ENCODE peak calls at places on chromosome 12, in four cellular contexts. One of them, this sample, is unnamed.
A peak's percentile ranks its signal among the peaks of the same experiment; 100 is the strongest.

GRCh38 chr12:77352941-77353340 is 287.6 kb upstream of the E2F7 start:
- DNase-seq in hepatocyte: no peak
- DNase-seq in HCT116: no peak
- DNase-seq in SK-N-SH: no peak
- DNase-seq in this sample: no peak

GRCh38 chr12:59164226-59164625 is 243.9 kb upstream of the LRIG3 start:
- DNase-seq in HCT116: no peak
- DNase-seq in hepatocyte: no peak
- DNase-seq in SK-N-SH: no peak
- DNase-seq in this sample: no peak

GRCh38 chr12:52828156-52829090 is 5.7 kb downstream of the KRT79 start:
- DNase-seq in SK-N-SH: no peak
- DNase-seq in HCT116: no peak
- DNase-seq in hepatocyte: no peak
- DNase-seq in this sample: no peak

GRCh38 chr12:29241821-29242591 is 92.9 kb downstream of the FAR2 start:
- DNase-seq in HCT116: peak; percentile 49
- DNase-seq in hepatocyte: peak; percentile 69
- DNase-seq in SK-N-SH: peak; percentile 24
- DNase-seq in this sample: no peak

GRCh38 chr12:52879394-52880351 is 25.2 kb downstream of the KRT8 start:
- DNase-seq in SK-N-SH: peak; percentile 88
- DNase-seq in HCT116: peak; percentile 86
- DNase-seq in hepatocyte: peak; percentile 95
- DNase-seq in this sample: peak; percentile 90

GRCh38 chr12:124463341-124463861 is 104.0 kb downstream of the NCOR2 start:
- DNase-seq in HCT116: no peak
- DNase-seq in SK-N-SH: no peak
- DNase-seq in hepatocyte: peak; percentile 43
- DNase-seq in this sample: no peak

GRCh38 chr12:6204533-6205143 is 4.4 kb downstream of the CD9 start:
- DNase-seq in HCT116: no peak
- DNase-seq in SK-N-SH: no peak
- DNase-seq in hepatocyte: no peak
- DNase-seq in this sample: no peak

GRCh38 chr12:100827901-100828520 is 33.4 kb downstream of the ANO4 start:
- DNase-seq in HCT116: peak; percentile 23
- DNase-seq in hepatocyte: peak; percentile 49
- DNase-seq in SK-N-SH: peak; percentile 10
- DNase-seq in this sample: peak; percentile 84

GRCh38 chr12:41564816-41565215 is 376.7 kb downstream of the PDZRN4 start:
- DNase-seq in hepatocyte: no peak
- DNase-seq in HCT116: no peak
- DNase-seq in SK-N-SH: no peak
- DNase-seq in this sample: no peak

GRCh38 chr12:124464830-124465229 is 102.6 kb downstream of the NCOR2 start:
- DNase-seq in SK-N-SH: no peak
- DNase-seq in HCT116: no peak
- DNase-seq in hepatocyte: no peak
- DNase-seq in this sample: peak; percentile 53

GRCh38 chr12:45232146-45232731 is 16.3 kb downstream of the ANO6 start:
- DNase-seq in HCT116: no peak
- DNase-seq in hepatocyte: no peak
- DNase-seq in SK-N-SH: no peak
- DNase-seq in this sample: no peak

GRCh38 chr12:48165089-48166031 is 8.0 kb upstream of the ASB8 start:
- DNase-seq in HCT116: peak; percentile 57
- DNase-seq in hepatocyte: peak; percentile 79
- DNase-seq in SK-N-SH: peak; percentile 67
- DNase-seq in this sample: peak; percentile 89

GRCh38 chr12:102063066-102063465 is 1.3 kb upstream of the WASHC3 start:
- DNase-seq in HCT116: peak; percentile 47
- DNase-seq in SK-N-SH: no peak
- DNase-seq in hepatocyte: no peak
- DNase-seq in this sample: peak; percentile 51

GRCh38 chr12:1878695-1879094 is 39.8 kb downstream of the CACNA2D4 start:
- DNase-seq in SK-N-SH: peak; percentile 12
- DNase-seq in hepatocyte: peak; percentile 1
- DNase-seq in HCT116: no peak
- DNase-seq in this sample: no peak

GRCh38 chr12:38691164-38691563 is 214.2 kb downstream of the CPNE8 start:
- DNase-seq in hepatocyte: no peak
- DNase-seq in SK-N-SH: no peak
- DNase-seq in HCT116: no peak
- DNase-seq in this sample: no peak

GRCh38 chr12:126084480-126084879 is 1019.2 kb downstream of the AACS start:
- DNase-seq in SK-N-SH: no peak
- DNase-seq in hepatocyte: no peak
- DNase-seq in HCT116: no peak
- DNase-seq in this sample: no peak

GRCh38 chr12:116717466-116718457 is 20.1 kb downstream of the SPRING1 start:
- DNase-seq in SK-N-SH: no peak
- DNase-seq in hepatocyte: no peak
- DNase-seq in HCT116: no peak
- DNase-seq in this sample: no peak

GRCh38 chr12:4664111-4664510 is 15.2 kb downstream of the NDUFA9 start:
- DNase-seq in SK-N-SH: no peak
- DNase-seq in hepatocyte: no peak
- DNase-seq in HCT116: no peak
- DNase-seq in this sample: no peak

GRCh38 chr12:51442324-51442723 is 17.7 kb downstream of the SLC4A8 start:
- DNase-seq in hepatocyte: peak; percentile 49
- DNase-seq in HCT116: no peak
- DNase-seq in SK-N-SH: no peak
- DNase-seq in this sample: no peak

GRCh38 chr12:94587266-94588241 is 62.8 kb downstream of the TMCC3 start:
- DNase-seq in SK-N-SH: no peak
- DNase-seq in hepatocyte: no peak
- DNase-seq in HCT116: no peak
- DNase-seq in this sample: no peak

GRCh38 chr12:795305-795704 is 42.9 kb downstream of the WNK1 start:
- DNase-seq in SK-N-SH: no peak
- DNase-seq in HCT116: no peak
- DNase-seq in hepatocyte: no peak
- DNase-seq in this sample: no peak

GRCh38 chr12:56326126-56326525 is 7.7 kb downstream of the PAN2 start:
- DNase-seq in SK-N-SH: no peak
- DNase-seq in HCT116: no peak
- DNase-seq in hepatocyte: no peak
- DNase-seq in this sample: no peak

GRCh38 chr12:54650409-54650808 is 2.2 kb upstream of the DCD start:
- DNase-seq in SK-N-SH: no peak
- DNase-seq in hepatocyte: no peak
- DNase-seq in HCT116: no peak
- DNase-seq in this sample: no peak

GRCh38 chr12:46389130-46389616 is 16.6 kb upstream of the SLC38A2 start:
- DNase-seq in hepatocyte: no peak
- DNase-seq in HCT116: no peak
- DNase-seq in SK-N-SH: no peak
- DNase-seq in this sample: no peak

GRCh38 chr12:40156031-40156764 is 50.3 kb upstream of the SLC2A13 start:
- DNase-seq in SK-N-SH: no peak
- DNase-seq in hepatocyte: no peak
- DNase-seq in HCT116: no peak
- DNase-seq in this sample: no peak

GRCh38 chr12:118520954-118521353 is 144.6 kb downstream of the SUDS3 start:
- DNase-seq in SK-N-SH: no peak
- DNase-seq in hepatocyte: no peak
- DNase-seq in HCT116: no peak
- DNase-seq in this sample: no peak

GRCh38 chr12:13367973-13368372 is 171.4 kb downstream of the EMP1 start:
- DNase-seq in HCT116: no peak
- DNase-seq in hepatocyte: no peak
- DNase-seq in SK-N-SH: no peak
- DNase-seq in this sample: no peak

GRCh38 chr12:131775124-131775903 is 52.9 kb upstream of the MMP17 start:
- DNase-seq in SK-N-SH: no peak
- DNase-seq in hepatocyte: no peak
- DNase-seq in HCT116: no peak
- DNase-seq in this sample: no peak

GRCh38 chr12:3316776-3317480 is 174.1 kb upstream of the PRMT8 start:
- DNase-seq in SK-N-SH: no peak
- DNase-seq in hepatocyte: no peak
- DNase-seq in HCT116: no peak
- DNase-seq in this sample: no peak

GRCh38 chr12:118377005-118377890 is 893 bp downstream of the SUDS3 start:
- DNase-seq in SK-N-SH: peak; percentile 23
- DNase-seq in hepatocyte: peak; percentile 10
- DNase-seq in HCT116: no peak
- DNase-seq in this sample: peak; percentile 70

GRCh38 chr12:25585021-25585523 is 32.0 kb upstream of the LMNTD1 start:
- DNase-seq in HCT116: no peak
- DNase-seq in SK-N-SH: no peak
- DNase-seq in hepatocyte: peak; percentile 16
- DNase-seq in this sample: no peak

GRCh38 chr12:109910969-109911348 is 10.9 kb downstream of the TCHP start:
- DNase-seq in SK-N-SH: peak; percentile 71
- DNase-seq in HCT116: peak; percentile 43
- DNase-seq in hepatocyte: peak; percentile 20
- DNase-seq in this sample: peak; percentile 65

GRCh38 chr12:22631863-22632463 is 7.0 kb downstream of the ETNK1 start:
- DNase-seq in HCT116: no peak
- DNase-seq in SK-N-SH: peak; percentile 20
- DNase-seq in hepatocyte: peak; percentile 11
- DNase-seq in this sample: peak; percentile 67

GRCh38 chr12:53770281-53770680 is 18.5 kb upstream of the CISTR start:
- DNase-seq in SK-N-SH: no peak
- DNase-seq in HCT116: peak; percentile 42
- DNase-seq in hepatocyte: no peak
- DNase-seq in this sample: no peak

GRCh38 chr12:86601550-86602308 is 345.5 kb upstream of the MGAT4C start:
- DNase-seq in HCT116: no peak
- DNase-seq in hepatocyte: no peak
- DNase-seq in SK-N-SH: no peak
- DNase-seq in this sample: no peak

GRCh38 chr12:131618303-131618658 is 92.6 kb upstream of the SFSWAP start:
- DNase-seq in HCT116: no peak
- DNase-seq in SK-N-SH: no peak
- DNase-seq in hepatocyte: peak; percentile 31
- DNase-seq in this sample: peak; percentile 57

GRCh38 chr12:80763874-80764273 is 47.2 kb downstream of the MYF5 start:
- DNase-seq in HCT116: peak; percentile 39
- DNase-seq in hepatocyte: peak; percentile 66
- DNase-seq in SK-N-SH: peak; percentile 4
- DNase-seq in this sample: peak; percentile 86

GRCh38 chr12:83954071-83954789 is 958.4 kb downstream of the SLC6A15 start:
- DNase-seq in HCT116: no peak
- DNase-seq in hepatocyte: no peak
- DNase-seq in SK-N-SH: no peak
- DNase-seq in this sample: no peak

GRCh38 chr12:62268956-62269355 is 8.8 kb downstream of the USP15 start:
- DNase-seq in hepatocyte: no peak
- DNase-seq in SK-N-SH: no peak
- DNase-seq in HCT116: no peak
- DNase-seq in this sample: no peak

GRCh38 chr12:20142956-20143355 is 225.4 kb upstream of the PDE3A start:
- DNase-seq in HCT116: no peak
- DNase-seq in SK-N-SH: peak; percentile 7
- DNase-seq in hepatocyte: peak; percentile 17
- DNase-seq in this sample: no peak

DNA sequence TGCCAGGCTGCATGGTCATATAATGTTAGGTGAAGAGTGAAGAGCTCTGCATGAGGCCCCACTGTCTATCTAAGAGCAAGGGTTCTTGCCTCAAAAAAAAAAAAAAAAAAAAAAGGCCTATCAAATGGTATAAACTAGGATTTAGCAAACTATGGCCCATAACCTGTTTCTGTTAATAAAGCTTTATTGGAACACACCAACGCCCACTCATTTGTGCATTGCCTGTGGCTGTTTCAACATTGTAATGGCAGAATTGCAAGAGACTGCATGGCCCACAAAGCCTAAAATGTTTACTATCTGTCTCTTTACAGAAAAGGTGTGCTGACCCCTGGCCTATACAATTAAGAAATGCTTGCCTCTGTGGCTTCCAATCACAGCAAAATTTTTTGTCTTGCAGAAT is 12.8 kb downstream of the PLEKHG7 start:
- DNase-seq in hepatocyte: no peak
- DNase-seq in SK-N-SH: no peak
- DNase-seq in HCT116: no peak
- DNase-seq in this sample: no peak
- H3K9me2 ChIP-seq in hepatocyte: no peaks in the 10 kb centered on the region
- H3K9me2 ChIP-seq in SK-N-SH: no peaks in the 10 kb centered on the region
- H3K9me2 ChIP-seq in HCT116: no peaks in the 10 kb centered on the region
- H3K9me2 ChIP-seq in this sample: no peaks in the 10 kb centered on the region

GRCh38 chr12:12358528-12358927 is 1.6 kb downstream of the BORCS5 start:
- DNase-seq in SK-N-SH: no peak
- DNase-seq in HCT116: no peak
- DNase-seq in hepatocyte: no peak
- DNase-seq in this sample: peak; percentile 69
- H3K9me2 ChIP-seq in SK-N-SH: no peaks in the 10 kb centered on the region
- H3K9me2 ChIP-seq in HCT116: no peaks in the 10 kb centered on the region
- H3K9me2 ChIP-seq in hepatocyte: no peaks in the 10 kb centered on the region
- H3K9me2 ChIP-seq in this sample: no peaks in the 10 kb centered on the region

GRCh38 chr12:107619831-107620230 is 65.8 kb upstream of the PWP1 start:
- DNase-seq in HCT116: no peak
- DNase-seq in hepatocyte: no peak
- DNase-seq in SK-N-SH: no peak
- DNase-seq in this sample: no peak

GRCh38 chr12:107622005-107622404 is 63.6 kb upstream of the PWP1 start:
- DNase-seq in HCT116: peak; percentile 42
- DNase-seq in SK-N-SH: peak; percentile 60
- DNase-seq in hepatocyte: no peak
- DNase-seq in this sample: peak; percentile 46

GRCh38 chr12:107624493-107624892 is 61.1 kb upstream of the PWP1 start:
- DNase-seq in hepatocyte: no peak
- DNase-seq in SK-N-SH: no peak
- DNase-seq in HCT116: no peak
- DNase-seq in this sample: no peak
- H3K9me2 ChIP-seq in hepatocyte: no peaks in the 10 kb centered on the region
- H3K9me2 ChIP-seq in SK-N-SH: no peaks in the 10 kb centered on the region
- H3K9me2 ChIP-seq in HCT116: no peaks in the 10 kb centered on the region
- H3K9me2 ChIP-seq in this sample: no peaks in the 10 kb centered on the region

DNA sequence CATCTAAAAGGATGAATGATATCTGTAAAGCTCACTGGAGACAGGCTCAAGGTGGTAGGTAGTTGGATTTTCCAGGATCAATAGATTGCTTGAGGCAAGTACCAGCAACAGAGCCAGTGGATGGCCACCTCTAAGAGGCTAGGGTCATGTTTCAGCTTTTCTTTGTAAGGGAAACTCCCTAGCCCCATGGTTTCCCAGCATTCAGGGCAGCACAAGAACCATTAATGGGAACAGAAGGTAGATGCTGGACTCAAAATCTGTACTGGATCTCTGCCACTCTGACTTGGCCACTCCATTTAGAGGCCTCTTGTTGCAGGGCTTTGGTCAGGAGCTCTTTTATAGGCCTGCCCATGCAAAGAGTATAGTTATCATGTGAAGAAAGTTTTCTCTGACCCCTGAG is 76.1 kb upstream of the DYRK2 start:
- DNase-seq in SK-N-SH: no peak
- DNase-seq in HCT116: no peak
- DNase-seq in hepatocyte: no peak
- DNase-seq in this sample: no peak
- H3K9me2 ChIP-seq in SK-N-SH: no peaks in the 10 kb centered on the region
- H3K9me2 ChIP-seq in HCT116: no peaks in the 10 kb centered on the region
- H3K9me2 ChIP-seq in hepatocyte: no peaks in the 10 kb centered on the region
- H3K9me2 ChIP-seq in this sample: no peaks in the 10 kb centered on the region

This sample was measured in Karpas-422.